ENCODE peak calls at places on chromosomes 16 and 17, in ten cellular contexts. O is right lobe of liver; H is tibial artery; Z is CD8-positive, alpha-beta memory T cell; T is CD4-positive, CD25-positive, alpha-beta regulatory T cell; V is DND-41; M is esophagus squamous epithelium; K is A549; X is mammary epithelial cell; I is endodermal cell. C is an unnamed sample. For H3K4me1, the result is how much of the 10 kb centered on the place peaks cover.

GRCh38 chr17:70059076-70059475 is 15.9 kb upstream of the KCNJ16 start:
- DNase-seq in K (no peak), O (no peak), V (no peak), I (no peak), X (no peak), H (no peak), T (no peak), M (no peak), Z (no peak), C (no peak)

GRCh38 chr17:34307110-34307509 is 12.1 kb upstream of the CCL8 start:
- DNase-seq in H (no peak), T (no peak), K (no peak), O (no peak), I (no peak), X (no peak), M (no peak), Z (no peak), V (no peak), C (no peak)

GRCh38 chr16:58222532-58223316 is 24.8 kb upstream of the CSNK2A2 start:
- DNase-seq in X (peak), V (no peak), H (no peak), T (no peak), K (peak), O (peak), Z (no peak), M (no peak), I (peak), C (no peak)

GRCh38 chr16:6165330-6165984 is 1067.9 kb upstream of the EEF2KMT start:
- DNase-seq in O (no peak), H (no peak), M (no peak), X (no peak), Z (no peak), I (no peak), T (no peak), V (no peak), K (peak), C (no peak)

GRCh38 chr17:44083250-44083849 is 12.8 kb downstream of the G6PC3 start:
- DNase-seq in T (no peak), M (no peak), I (no peak), K (peak), X (peak), O (peak), H (no peak), Z (no peak), V (no peak), C (no peak)

GRCh38 chr16:83345846-83346245 is 461.9 kb upstream of the HSBP1 start:
- DNase-seq in V (no peak), I (no peak), M (no peak), H (no peak), T (no peak), X (no peak), Z (no peak), O (no peak), K (no peak), C (no peak)

GRCh38 chr17:3695723-3696411 is at the start of gene P2RX5:
- DNase-seq in H (peak), O (no peak), K (no peak), T (no peak), I (peak), M (no peak), V (peak), Z (peak), X (peak), C (no peak)

GRCh38 chr16:70254965-70255286 is 3.2 kb upstream of the EXOSC6 start:
- DNase-seq in X (no peak), Z (no peak), V (no peak), T (no peak), O (no peak), K (no peak), M (no peak), H (no peak), I (no peak), C (no peak)

GRCh38 chr16:22624759-22625533 is 114.3 kb downstream of the NPIPB5 start:
- DNase-seq in T (no peak), M (no peak), V (no peak), K (no peak), X (peak), Z (no peak), I (no peak), O (no peak), H (no peak), C (no peak)

GRCh38 chr16:72890587-72890986 is 157.3 kb downstream of the ZFHX3 start:
- DNase-seq in K (no peak), T (no peak), M (no peak), H (peak), V (no peak), X (no peak), I (no peak), O (no peak), Z (no peak), C (no peak)

GRCh38 chr17:66255527-66255971 is 26.3 kb upstream of the APOH start:
- DNase-seq in O (no peak), I (no peak), V (no peak), X (no peak), M (no peak), K (no peak), T (no peak), H (no peak), Z (no peak), C (no peak)

GRCh38 chr17:73286863-73287296 is 24.9 kb downstream of the CDC42EP4 start:
- DNase-seq in T (no peak), K (no peak), V (no peak), Z (no peak), I (no peak), M (no peak), O (no peak), H (no peak), X (peak), C (no peak)

GRCh38 chr17:74017461-74017860 is 186.0 kb upstream of the RPL38 start:
- DNase-seq in T (no peak), K (no peak), Z (no peak), X (no peak), H (no peak), M (no peak), O (no peak), I (no peak), V (no peak), C (no peak)

GRCh38 chr17:17624776-17625175 is 33.3 kb upstream of the PEMT start:
- DNase-seq in H (no peak), I (no peak), Z (no peak), O (no peak), X (no peak), M (no peak), T (no peak), V (no peak), K (no peak), C (no peak)

GRCh38 chr17:7856081-7856791 is 1.1 kb downstream of the NAA38 start:
- DNase-seq in I (peak), X (no peak), H (peak), M (no peak), V (peak), Z (peak), O (peak), T (no peak), K (no peak), C (no peak)

GRCh38 chr17:62444063-62444462 is 20.4 kb downstream of the METTL2A start:
- DNase-seq in Z (no peak), H (no peak), I (no peak), V (no peak), O (no peak), T (no peak), X (no peak), K (no peak), M (no peak), C (no peak)

GRCh38 chr16:21628772-21629171 is 23.6 kb downstream of the IGSF6 start:
- DNase-seq in V (no peak), K (no peak), T (no peak), Z (no peak), I (no peak), O (no peak), H (no peak), X (no peak), M (no peak), C (no peak)

GRCh38 chr16:66298006-66298405 is 68.5 kb upstream of the CDH5 start:
- DNase-seq in X (no peak), K (no peak), V (no peak), H (no peak), I (no peak), Z (no peak), O (peak), M (no peak), T (no peak), C (no peak)

GRCh38 chr17:40065041-40065770 is 2.4 kb downstream of the THRA start:
- DNase-seq in Z (no peak), I (peak), K (peak), H (no peak), M (no peak), X (no peak), V (no peak), O (no peak), T (no peak), C (no peak)

DNA sequence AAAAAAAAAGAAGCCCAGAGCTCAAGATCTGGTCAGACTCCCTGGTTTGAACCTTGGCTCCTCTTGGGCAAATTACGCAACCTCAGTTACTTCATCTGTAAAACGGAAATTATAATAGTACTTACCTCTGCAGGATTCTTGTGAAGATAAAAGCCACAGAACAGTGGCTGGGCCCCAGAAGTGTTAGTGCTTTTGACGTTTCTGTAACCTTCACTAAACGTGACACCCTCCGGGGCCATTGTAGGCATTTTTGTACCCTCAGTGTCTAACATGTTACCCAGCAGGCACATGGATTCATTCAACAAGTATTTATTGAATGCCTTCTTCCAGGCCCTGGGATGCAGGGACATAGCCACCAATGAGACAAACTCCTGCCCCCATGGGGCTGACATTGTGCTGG is 58.0 kb downstream of the PITPNC1 start:
- DNase-seq in V (peak), O (no peak), Z (peak), X (no peak), H (no peak), K (no peak), I (no peak), T (no peak), M (no peak), C (peak)
- H3K4me1 ChIP-seq in V (under half), O (under half), Z (half or more), X (under half), H (under half), K (under half), I (under half), T (half or more), M (under half), C (half or more)

DNA sequence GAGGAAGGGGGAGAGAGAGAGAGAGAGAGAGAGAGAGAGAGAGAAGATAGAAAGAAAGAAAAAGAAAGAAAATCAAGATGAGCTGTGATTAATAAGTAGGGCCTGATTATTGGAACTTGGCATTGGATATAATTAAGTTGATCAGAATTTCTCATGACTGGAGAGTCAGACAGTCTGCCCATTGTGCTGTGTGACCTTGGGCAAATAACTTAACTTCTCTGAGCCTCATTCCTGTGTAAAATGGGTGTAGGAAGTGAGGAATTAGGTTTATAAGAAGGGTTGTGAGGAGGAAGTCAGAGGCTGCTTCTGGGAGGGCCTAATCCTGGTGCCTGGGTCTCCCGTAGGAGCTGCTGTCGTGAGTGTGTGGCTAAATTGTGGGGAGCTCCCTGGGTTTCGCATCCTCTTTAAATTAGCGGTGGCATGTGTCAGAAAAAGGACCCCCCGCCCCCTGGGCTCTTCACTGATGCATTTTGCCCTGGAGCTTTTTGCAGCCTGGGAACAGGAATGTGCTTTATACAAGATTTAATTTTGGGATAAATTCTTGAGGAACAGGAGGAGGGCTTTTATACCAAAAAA is 76.0 kb downstream of the CMIP start:
- DNase-seq in H (peak), T (no peak), Z (no peak), X (no peak), M (no peak), I (no peak), K (no peak), V (no peak), O (no peak), C (no peak)
- H3K4me1 ChIP-seq in H (under half), T (under half), Z (half or more), X (under half), M (under half), I (under half), K (half or more), V (under half), O (under half), C (under half)

DNA sequence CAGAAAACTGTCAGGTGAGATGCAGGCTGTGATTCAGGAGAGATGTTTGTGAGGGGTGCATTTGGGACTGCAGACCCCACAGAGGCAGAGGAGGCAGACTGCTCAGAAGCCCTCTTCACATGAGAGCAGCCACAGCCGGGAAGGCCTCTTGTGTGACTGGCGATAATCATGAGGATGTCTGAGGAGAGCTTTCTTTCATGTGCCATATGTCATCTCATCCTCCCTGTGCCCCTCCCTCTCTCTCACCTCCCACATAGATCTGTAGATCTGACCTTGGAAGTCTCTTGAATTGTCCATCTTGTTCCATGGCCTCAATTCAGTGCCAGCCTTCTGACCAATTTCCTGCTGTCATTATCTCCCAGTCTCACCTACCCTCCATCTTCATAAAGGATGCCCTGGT is 50.5 kb downstream of the EPN2 start:
- DNase-seq in H (no peak), X (no peak), M (no peak), V (no peak), I (no peak), Z (no peak), T (no peak), O (no peak), K (no peak), C (no peak)
- H3K4me1 ChIP-seq in H (half or more), X (under half), M (under half), V (under half), I (under half), Z (under half), T (under half), O (under half), K (under half), C (under half)

GRCh38 chr16:88691129-88691813 is 5.0 kb upstream of the SNAI3 start:
- DNase-seq in M (no peak), Z (no peak), V (no peak), T (no peak), O (no peak), K (no peak), H (no peak), X (no peak), I (no peak), C (no peak)
- H3K4me1 ChIP-seq in M (under half), Z (under half), V (under half), T (under half), O (under half), K (under half), H (under half), X (under half), I (under half), C (half or more)

DNA sequence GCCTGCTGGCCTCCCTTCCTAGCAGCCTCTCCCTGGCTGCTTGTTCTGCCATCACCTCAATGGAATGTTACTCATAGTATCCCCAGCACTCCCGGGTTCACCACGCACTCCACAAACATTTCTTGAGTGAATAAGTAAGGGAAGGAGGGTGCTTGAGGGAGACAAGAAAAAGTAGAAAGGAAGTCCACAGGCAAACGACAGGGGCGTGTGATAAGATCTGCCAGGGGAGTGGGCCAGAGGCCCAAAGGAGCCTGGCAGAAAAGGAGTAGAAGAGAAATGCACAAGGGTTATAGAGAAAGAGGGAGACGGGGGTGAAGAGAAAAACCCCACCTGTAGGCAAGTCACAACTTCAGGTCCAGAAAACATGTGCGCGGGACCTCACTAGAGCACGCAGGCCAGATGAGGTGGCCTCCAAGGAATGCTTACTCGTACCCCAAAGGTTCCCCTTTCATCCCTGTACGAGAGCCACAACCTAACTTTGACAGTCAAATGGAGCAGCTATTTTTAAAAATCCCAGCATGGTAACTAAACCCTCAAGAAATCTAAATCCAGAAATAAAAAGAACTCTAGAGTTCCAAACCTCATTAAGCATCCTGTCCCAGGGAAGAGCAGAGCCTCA is 6.6 kb downstream of the ZDHHC7 start:
- DNase-seq in X (peak), K (peak), V (no peak), T (no peak), I (no peak), M (no peak), H (peak), O (no peak), Z (no peak), C (no peak)
- H3K4me1 ChIP-seq in X (half or more), K (half or more), V (under half), T (under half), I (under half), M (half or more), H (half or more), O (half or more), Z (under half), C (under half)

GRCh38 chr17:78767806-78768205 is 14.3 kb downstream of the CYTH1 start:
- DNase-seq in H (no peak), M (no peak), T (no peak), V (no peak), Z (no peak), I (no peak), O (no peak), K (no peak), X (no peak), C (no peak)
- H3K4me1 ChIP-seq in H (under half), M (half or more), T (half or more), V (under half), Z (half or more), I (under half), O (under half), K (under half), X (under half), C (half or more)

GRCh38 chr16:67395458-67396158 is 2.3 kb upstream of the TPPP3 start:
- DNase-seq in H (no peak), X (peak), M (no peak), V (no peak), I (no peak), K (no peak), T (no peak), Z (no peak), O (no peak), C (no peak)

GRCh38 chr16:67393790-67394270 is 532 bp upstream of the TPPP3 start:
- DNase-seq in Z (no peak), V (no peak), M (no peak), X (no peak), I (no peak), H (peak), T (no peak), O (no peak), K (no peak), C (no peak)

GRCh38 chr16:67393111-67393789 is at the start of gene TPPP3:
- DNase-seq in I (peak), T (peak), K (peak), M (no peak), O (peak), H (peak), X (peak), V (no peak), Z (peak), C (peak)

GRCh38 chr16:67395105-67395457 is 1.8 kb upstream of the TPPP3 start:
- DNase-seq in X (no peak), M (no peak), O (no peak), K (no peak), V (no peak), H (no peak), Z (no peak), T (no peak), I (no peak), C (no peak)

DNA sequence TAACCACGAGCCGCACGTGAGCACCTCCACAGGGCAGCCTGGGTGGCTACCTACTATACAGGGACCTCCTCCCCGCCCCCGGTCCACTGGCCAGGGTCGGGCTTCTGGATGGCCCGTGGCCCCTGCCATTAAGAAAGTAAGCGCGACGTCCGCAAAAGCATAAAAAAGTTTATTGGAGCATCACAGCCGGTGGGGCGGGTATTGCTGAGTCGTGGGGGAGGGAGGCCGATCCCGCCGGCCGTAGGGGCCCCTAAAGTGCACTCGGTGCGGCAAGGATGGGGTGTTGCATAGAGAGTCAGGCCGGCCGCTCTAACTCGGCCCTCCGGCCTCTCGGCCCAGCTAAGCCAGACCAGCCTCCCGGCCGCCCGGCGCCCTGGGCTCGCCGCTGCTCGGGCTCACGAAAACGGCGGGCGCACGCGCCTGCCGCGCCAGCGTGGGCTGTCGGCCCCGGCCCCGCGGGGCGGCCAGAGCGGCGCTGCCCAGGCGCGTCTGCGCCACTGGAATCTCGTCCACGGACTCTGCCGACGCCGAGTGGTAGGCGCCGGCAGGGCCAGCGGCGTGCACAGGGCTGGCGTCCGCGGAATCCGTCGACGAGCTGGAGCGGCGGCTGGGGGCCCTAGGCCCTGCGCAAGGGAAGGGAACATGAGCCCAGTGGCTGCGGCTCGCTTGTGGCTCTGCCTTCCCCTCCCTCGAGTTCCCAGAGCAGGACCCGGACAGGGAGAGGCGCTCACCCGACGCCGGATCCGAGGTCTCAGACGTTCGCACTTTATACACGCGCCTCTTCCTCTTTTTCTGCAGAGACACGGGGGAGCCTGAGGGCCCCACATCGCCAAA is 1.2 kb upstream of the TPPP3 start:
- DNase-seq in O (no peak), Z (no peak), I (peak), K (no peak), T (no peak), H (peak), X (no peak), V (no peak), M (no peak), C (no peak)
- H3K4me1 ChIP-seq in O (under half), Z (under half), I (under half), K (under half), T (under half), H (half or more), X (under half), V (under half), M (half or more), C (under half)

GRCh38 chr17:30827082-30827481 is 2.6 kb upstream of the CRLF3 start:
- DNase-seq in K (no peak), T (no peak), V (no peak), I (no peak), H (no peak), O (no peak), M (no peak), X (no peak), Z (no peak), C (no peak)
- H3K4me1 ChIP-seq in K (under half), T (under half), V (under half), I (under half), H (under half), O (under half), M (under half), X (under half), Z (under half), C (under half)

GRCh38 chr16:67858448-67858993 is 11.0 kb upstream of the CENPT start:
- DNase-seq in K (no peak), Z (no peak), X (no peak), M (no peak), T (no peak), I (no peak), V (no peak), O (no peak), H (no peak), C (no peak)
- H3K4me1 ChIP-seq in K (half or more), Z (under half), X (under half), M (half or more), T (under half), I (under half), V (under half), O (under half), H (half or more), C (under half)

C was measured in effector memory CD4-positive, alpha-beta T cell.